ENCODE peak calls at places on chromosomes 5 and 9, in five cellular contexts. L, J, T, Z and G are unnamed samples.

GRCh38 chr9:18798518-18799290 is 234.3 kb downstream of the SAXO1 start:
- DNase-seq in L (no peak), J (no peak), T (no peak), Z (no peak), G (no peak)

GRCh38 chr5:362978-363765 is 41.7 kb downstream of the AHRR start:
- DNase-seq in L (no peak), J (no peak), T (no peak), Z (no peak), G (no peak)

GRCh38 chr5:138065102-138065501 is 18.7 kb upstream of the WNT8A start:
- DNase-seq in L (no peak), J (no peak), T (no peak), Z (no peak), G (no peak)

GRCh38 chr5:73917433-73917832 is 291.4 kb downstream of the ARHGEF28 start:
- DNase-seq in L (no peak), J (peak), T (no peak), Z (peak), G (peak)

GRCh38 chr9:22147818-22148573 is 138.9 kb upstream of the CDKN2B start:
- DNase-seq in L (peak), J (no peak), T (no peak), Z (no peak), G (no peak)

GRCh38 chr9:962023-962422 is 14.4 kb upstream of the DMRT3 start:
- DNase-seq in L (peak), J (no peak), T (no peak), Z (no peak), G (peak)

GRCh38 chr5:54217826-54218503 is 92.4 kb downstream of the ARL15 start:
- DNase-seq in L (peak), J (peak), T (peak), Z (no peak), G (peak)

GRCh38 chr5:133712562-133712961 is 100.2 kb upstream of the FSTL4 start:
- DNase-seq in L (no peak), J (no peak), T (no peak), Z (no peak), G (no peak)

GRCh38 chr9:88932766-88933165 is 58.5 kb upstream of the S1PR3 start:
- DNase-seq in L (no peak), J (peak), T (no peak), Z (no peak), G (no peak)

GRCh38 chr9:89730715-89731114 is 125.9 kb downstream of the GADD45G start:
- DNase-seq in L (no peak), J (peak), T (peak), Z (peak), G (no peak)